ENCODE peak calls at places on chromosomes 6 and 20, in five cellular contexts. D, F, H, U and X are unnamed samples.

GRCh38 chr6:145756170-145756662 is 20.9 kb upstream of the EPM2A start:
- DNase-seq in D (peak), F (no peak), H (no peak), U (peak), X (peak)

GRCh38 chr6:81328700-81329099 is 423.8 kb downstream of the TENT5A start:
- DNase-seq in D (no peak), F (no peak), H (no peak), U (no peak), X (no peak)

GRCh38 chr6:4698901-4699659 is 77.1 kb upstream of the CDYL start:
- DNase-seq in D (no peak), F (no peak), H (no peak), U (peak), X (peak)

GRCh38 chr20:9963029-9963428 is 71.8 kb upstream of the ANKEF1 start:
- DNase-seq in D (no peak), F (no peak), H (no peak), U (no peak), X (no peak)

GRCh38 chr6:27502508-27503435 is 29.9 kb upstream of the ZNF184 start:
- DNase-seq in D (peak), F (peak), H (no peak), U (peak), X (peak)

GRCh38 chr6:127992144-127992543 is 91.3 kb upstream of the THEMIS start:
- DNase-seq in D (no peak), F (no peak), H (no peak), U (no peak), X (no peak)

GRCh38 chr20:35181731-35182130 is 9.9 kb downstream of the PROCR start:
- DNase-seq in D (no peak), F (no peak), H (no peak), U (peak), X (peak)

GRCh38 chr6:11968241-11968806 is 43.8 kb upstream of the HIVEP1 start:
- DNase-seq in D (no peak), F (no peak), H (no peak), U (no peak), X (no peak)

GRCh38 chr6:138601128-138601527 is 101.8 kb upstream of the NHSL1 start:
- DNase-seq in D (no peak), F (no peak), H (no peak), U (peak), X (no peak)

GRCh38 chr20:58850693-58851174 is at the start of gene GNAS-AS1:
- DNase-seq in D (peak), F (peak), H (peak), U (peak), X (peak)
- TF ChIP-seq CTCF in D (no peak), F (no peak), H (no peak), U (no peak), X (peak)

DNA sequence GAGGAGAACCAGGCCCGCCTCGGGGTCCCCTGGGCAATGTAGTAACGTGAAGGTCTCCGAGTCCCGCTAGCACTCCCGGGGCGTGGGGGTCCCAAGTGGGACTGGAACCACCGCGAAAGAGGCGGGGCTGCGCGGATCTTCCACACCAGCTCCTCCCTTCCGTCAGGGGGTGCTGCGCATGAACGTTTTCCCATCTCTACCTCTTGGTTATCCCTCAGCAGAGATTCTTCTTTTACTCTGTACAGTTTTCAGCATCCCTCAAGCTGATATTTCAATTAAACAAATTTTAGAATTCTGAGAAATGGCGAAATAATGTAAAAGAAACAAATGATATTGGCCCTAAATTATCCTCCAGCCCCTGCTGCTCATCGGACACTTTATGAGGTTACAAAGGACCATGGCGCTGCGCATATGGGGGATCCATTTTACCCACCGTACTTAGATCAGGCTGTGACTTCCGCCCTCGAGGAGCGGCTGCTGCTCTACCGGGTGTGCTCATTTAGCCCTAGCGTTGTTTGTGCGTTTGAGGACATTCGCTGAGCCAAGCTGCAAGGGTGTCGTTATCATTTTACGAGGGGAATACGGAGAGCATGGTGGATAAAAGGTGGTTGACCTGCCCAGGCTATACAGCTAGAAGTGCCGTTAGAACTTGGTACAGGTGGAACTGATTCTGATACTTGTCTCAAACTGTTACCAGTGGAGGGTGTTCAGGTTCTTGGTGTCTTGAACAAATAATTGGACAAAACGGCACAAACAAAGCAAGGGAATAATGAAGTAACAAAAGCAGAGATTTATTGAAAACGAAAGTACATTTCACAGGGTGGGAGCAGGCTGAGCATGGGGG is 75.2 kb upstream of the CHD6 start:
- DNase-seq in D (peak), F (peak), H (peak), U (peak), X (peak)
- TF ChIP-seq CTCF in D (peak), F (peak), H (peak), U (peak), X (peak)

DNA sequence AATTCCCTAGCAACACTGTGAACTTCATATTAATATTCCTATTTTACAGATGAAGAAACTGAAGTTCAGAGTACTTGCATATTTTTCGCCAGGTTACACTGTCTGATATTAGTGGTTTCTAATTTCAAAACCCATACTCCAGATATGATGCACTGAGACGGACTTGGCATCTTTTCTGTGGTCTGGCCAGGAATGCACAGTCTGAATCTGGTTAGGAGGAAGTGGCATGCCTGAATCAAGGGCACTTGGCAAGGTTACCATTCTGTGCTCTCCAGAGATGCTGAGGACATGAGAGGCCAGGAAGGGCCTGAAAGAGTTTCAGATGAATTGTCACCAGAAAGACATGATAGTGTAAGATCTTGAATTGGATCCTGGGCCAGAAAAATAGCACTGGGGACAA is 150.1 kb downstream of the HAO1 start:
- DNase-seq in D (no peak), F (no peak), H (no peak), U (peak), X (peak)
- TF ChIP-seq CTCF in D (no peak), F (no peak), H (no peak), U (no peak), X (no peak)

GRCh38 chr6:165728196-165728595 is 65.2 kb upstream of the PDE10A start:
- DNase-seq in D (no peak), F (no peak), H (no peak), U (no peak), X (peak)

GRCh38 chr6:165726915-165727314 is 63.9 kb upstream of the PDE10A start:
- DNase-seq in D (no peak), F (no peak), H (no peak), U (peak), X (peak)

GRCh38 chr6:165723326-165723725 is 60.3 kb upstream of the PDE10A start:
- DNase-seq in D (no peak), F (no peak), H (no peak), U (no peak), X (no peak)

GRCh38 chr6:165726290-165726875 is 63.3 kb upstream of the PDE10A start:
- DNase-seq in D (no peak), F (no peak), H (no peak), U (no peak), X (no peak)

GRCh38 chr6:165725201-165725600 is 62.2 kb upstream of the PDE10A start:
- DNase-seq in D (no peak), F (no peak), H (no peak), U (no peak), X (no peak)
- TF ChIP-seq CTCF in D (no peak), F (no peak), H (no peak), U (no peak), X (no peak)